ENCODE peak calls at places on chromosomes 1 and 21, in six cellular contexts. G is kidney, S is fibroblast of mammary gland, D is ascending aorta, L is GM12878, A is psoas muscle. I is an unnamed sample.

GRCh38 chr1:109762821-109763645 is 690 bp downstream of the EPS8L3 start:
- DNase-seq in S (peak), L (no peak), A (peak), G (peak), D (peak), I (no peak)

GRCh38 chr1:246971322-246971721 is 36.5 kb downstream of the ZNF695 start:
- DNase-seq in D (peak), L (no peak), G (no peak), A (peak), S (peak), I (peak)

GRCh38 chr1:58391056-58391455 is 155.5 kb downstream of the OMA1 start:
- DNase-seq in G (no peak), D (no peak), S (no peak), L (no peak), A (no peak), I (no peak)

GRCh38 chr1:16180291-16180824 is 24.5 kb upstream of the EPHA2 start:
- DNase-seq in D (no peak), L (no peak), G (no peak), A (no peak), S (peak), I (no peak)

GRCh38 chr1:168392958-168393357 is 112.3 kb downstream of the TBX19 start:
- DNase-seq in L (no peak), D (no peak), A (no peak), S (no peak), G (peak), I (no peak)

GRCh38 chr1:56084242-56084641 is 495.1 kb downstream of the PLPP3 start:
- DNase-seq in G (no peak), D (no peak), A (no peak), S (no peak), L (no peak), I (no peak)

GRCh38 chr1:47235822-47236221 is 3.8 kb upstream of the TAL1 start:
- DNase-seq in A (no peak), L (no peak), G (no peak), S (no peak), D (no peak), I (no peak)

GRCh38 chr1:198577444-198577843 is 37.0 kb upstream of the ATP6V1G3 start:
- DNase-seq in D (no peak), G (no peak), A (no peak), L (no peak), S (peak), I (no peak)

GRCh38 chr1:69404486-69404885 is 163.2 kb upstream of the LRRC7 start:
- DNase-seq in L (no peak), G (no peak), S (no peak), A (no peak), D (no peak), I (no peak)

GRCh38 chr21:43923391-43923790 is 58.4 kb downstream of the AGPAT3 start:
- DNase-seq in G (peak), D (no peak), L (no peak), S (peak), A (peak), I (no peak)

GRCh38 chr1:237713886-237714285 is 176.8 kb downstream of the ZP4 start:
- DNase-seq in S (no peak), A (no peak), L (no peak), G (no peak), D (no peak), I (no peak)

GRCh38 chr1:229108598-229109201 is 162.2 kb upstream of the RAB4A start:
- DNase-seq in A (no peak), D (peak), L (no peak), S (no peak), G (peak), I (no peak)

GRCh38 chr1:16903054-16903453 is 7.3 kb downstream of the RNU1-2 start:
- DNase-seq in A (no peak), S (peak), G (no peak), D (no peak), L (no peak), I (no peak)

GRCh38 chr1:44543064-44543815 is 131.0 kb downstream of the TMEM53 start:
- DNase-seq in S (no peak), A (no peak), L (no peak), D (no peak), G (no peak), I (no peak)

GRCh38 chr1:205365945-205366463 is 9.3 kb upstream of the KLHDC8A start:
- DNase-seq in A (no peak), L (no peak), D (no peak), S (peak), G (no peak), I (no peak)

GRCh38 chr1:68230901-68231626 is 1.3 kb downstream of the WLS start:
- DNase-seq in G (peak), L (no peak), A (peak), D (peak), S (no peak), I (no peak)

GRCh38 chr1:68227598-68227997 is 4.7 kb downstream of the WLS start:
- DNase-seq in D (no peak), L (no peak), S (no peak), A (no peak), G (no peak), I (no peak)

GRCh38 chr1:68231627-68232303 is 558 bp downstream of the WLS start:
- DNase-seq in D (peak), G (peak), A (peak), L (no peak), S (peak), I (no peak)

GRCh38 chr1:68229927-68230812 is 2.2 kb downstream of the WLS start:
- DNase-seq in D (no peak), L (no peak), S (peak), A (no peak), G (no peak), I (peak)

GRCh38 chr1:68228833-68229232 is 3.5 kb downstream of the WLS start:
- DNase-seq in A (no peak), S (peak), D (no peak), L (no peak), G (no peak), I (no peak)
- H3K4me3 ChIP-seq in A (no peak), S (no peak), D (peak), L (no peak), G (peak), I (no peak)

GRCh38 chr21:20970691-20971090 is 27.5 kb upstream of the NCAM2 start:
- DNase-seq in L (no peak), S (no peak), G (no peak), D (no peak), A (no peak), I (no peak)

GRCh38 chr21:20968391-20968790 is 29.8 kb upstream of the NCAM2 start:
- DNase-seq in A (no peak), D (no peak), L (no peak), S (no peak), G (no peak), I (no peak)

GRCh38 chr21:20971296-20971921 is 26.8 kb upstream of the NCAM2 start:
- DNase-seq in D (no peak), G (no peak), L (no peak), S (peak), A (peak), I (peak)
- TF ChIP-seq CTCF in D (peak), G (no peak), L (peak), S (peak), A (peak), I (peak)

GRCh38 chr1:161177112-161177935 is at the start of gene B4GALT3:
- DNase-seq in L (no peak), A (peak), G (peak), D (peak), S (peak), I (peak)
- H3K4me3 ChIP-seq in L (peak), A (peak), G (peak), D (peak), S (peak), I (peak)

GRCh38 chr1:30090421-30090820 is 633.0 kb downstream of the MATN1 start:
- DNase-seq in L (no peak), S (no peak), A (peak), D (no peak), G (no peak), I (no peak)

GRCh38 chr1:30084909-30085571 is 638.3 kb downstream of the MATN1 start:
- DNase-seq in S (no peak), L (no peak), G (no peak), A (no peak), D (peak), I (no peak)

GRCh38 chr1:30088594-30089556 is 634.5 kb downstream of the MATN1 start:
- DNase-seq in A (peak), S (no peak), G (no peak), D (no peak), L (no peak), I (no peak)

GRCh38 chr1:30085814-30086770 is 637.3 kb downstream of the MATN1 start:
- DNase-seq in A (peak), S (peak), D (peak), L (no peak), G (peak), I (peak)

DNA sequence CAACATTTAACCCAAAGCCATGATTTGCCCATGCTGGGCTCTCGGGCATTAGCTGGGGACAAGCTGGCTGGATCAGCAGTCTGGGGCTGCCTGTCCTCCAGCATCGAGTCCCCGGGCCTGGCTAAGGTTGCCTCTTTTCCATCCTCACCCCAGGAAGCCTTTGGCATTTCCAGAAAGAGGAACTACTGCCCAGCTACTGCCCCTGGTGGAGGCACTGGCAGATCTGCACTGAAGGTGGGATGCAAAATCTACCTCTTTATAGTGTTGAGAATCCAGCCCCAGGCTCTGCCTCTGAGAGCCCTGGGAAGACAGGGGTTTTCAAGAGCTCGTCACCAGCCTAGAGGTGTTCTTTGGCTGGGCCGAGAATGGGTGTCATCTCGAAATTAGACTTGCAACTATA is 635.9 kb downstream of the MATN1 start:
- DNase-seq in L (no peak), G (no peak), D (no peak), A (peak), S (no peak), I (no peak)
- TF ChIP-seq CTCF in L (no peak), G (no peak), D (peak), A (no peak), S (peak), I (no peak)

GRCh38 chr21:15617968-15618367 is 111.8 kb upstream of the USP25 start:
- DNase-seq in S (peak), L (no peak), D (no peak), A (no peak), G (no peak), I (no peak)

GRCh38 chr21:15614757-15615156 is 115.0 kb upstream of the USP25 start:
- DNase-seq in S (no peak), A (no peak), L (no peak), G (no peak), D (no peak), I (no peak)

GRCh38 chr21:15620892-15621291 is 108.9 kb upstream of the USP25 start:
- DNase-seq in G (no peak), L (no peak), S (no peak), D (no peak), A (no peak), I (no peak)

DNA sequence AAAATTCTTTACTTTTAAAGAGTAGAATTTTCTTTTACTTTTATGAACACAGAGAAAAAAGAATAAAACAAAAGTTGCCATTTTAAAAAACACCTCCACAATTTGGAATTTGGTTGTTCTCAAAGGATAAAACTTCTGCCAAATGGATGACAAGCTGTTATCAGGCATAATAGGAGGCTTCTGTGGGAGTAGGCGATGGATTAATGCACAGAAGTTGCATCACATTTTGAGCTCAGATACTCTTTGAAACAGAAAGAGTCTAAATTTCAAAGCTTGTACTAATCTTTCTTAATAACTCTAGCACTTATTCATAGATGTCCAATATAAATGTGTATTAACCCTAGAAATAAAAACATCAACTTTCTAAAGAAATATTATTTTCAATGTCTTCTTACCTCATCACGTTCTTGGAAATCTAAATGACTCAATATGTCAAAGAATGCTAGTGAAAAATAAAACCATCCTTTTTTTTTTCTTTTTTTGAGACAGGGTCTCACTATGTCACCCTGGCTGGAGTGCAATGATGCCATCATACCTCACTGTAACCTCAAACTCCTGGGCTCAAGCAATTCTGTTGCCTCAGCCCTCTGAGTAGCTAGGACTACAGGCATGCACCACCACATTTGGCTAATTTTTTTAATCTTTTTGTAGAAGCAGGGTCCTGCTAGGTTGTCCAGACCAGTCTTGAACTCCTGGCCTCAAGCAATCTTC is 112.8 kb upstream of the USP25 start:
- DNase-seq in L (no peak), D (no peak), S (peak), G (no peak), A (no peak), I (no peak)
- H3K4me3 ChIP-seq in L (no peak), D (no peak), S (no peak), G (no peak), A (no peak), I (no peak)